ENCODE peak calls at places on chromosomes 7 and 10, in four cellular contexts. M is GM12878, V is K562, Y is HepG2. A is an unnamed sample.

GRCh38 chr10:44788820-44789167 is 122.3 kb upstream of the TMEM72 start:
- DNase-seq in M (no peak), V (no peak), Y (no peak), A (no peak)

GRCh38 chr7:92810242-92810611 is 26.1 kb downstream of the CDK6 start:
- DNase-seq in M (no peak), V (no peak), Y (no peak), A (no peak)

GRCh38 chr7:39952378-39952777 is 2.3 kb downstream of the CDK13 start:
- DNase-seq in M (no peak), V (no peak), Y (no peak), A (no peak)

GRCh38 chr7:32318300-32319018 is 171.7 kb downstream of the LSM5 start:
- DNase-seq in M (no peak), V (no peak), Y (no peak), A (peak)

GRCh38 chr10:9957352-9957751 is 1060.3 kb upstream of the CELF2 start:
- DNase-seq in M (no peak), V (no peak), Y (no peak), A (no peak)

GRCh38 chr7:157682064-157682945 is 345.5 kb downstream of the DNAJB6 start:
- DNase-seq in M (no peak), V (no peak), Y (no peak), A (no peak)

GRCh38 chr10:93469454-93469853 is 12.7 kb downstream of the MYOF start:
- DNase-seq in M (no peak), V (no peak), Y (no peak), A (no peak)

GRCh38 chr7:101390901-101391301 is 28.2 kb downstream of the COL26A1 start:
- DNase-seq in M (peak), V (peak), Y (peak), A (peak)

GRCh38 chr7:22083711-22084289 is 138.1 kb upstream of the CDCA7L start:
- DNase-seq in M (no peak), V (no peak), Y (no peak), A (no peak)

GRCh38 chr7:30914611-30915601 is 3.3 kb downstream of the AQP1 start:
- DNase-seq in M (no peak), V (peak), Y (no peak), A (no peak)

GRCh38 chr10:119030421-119031250 is 1.1 kb downstream of the NANOS1 start:
- DNase-seq in M (peak), V (peak), Y (peak), A (peak)

GRCh38 chr10:35219292-35219691 is 92.6 kb downstream of the CREM start:
- DNase-seq in M (no peak), V (no peak), Y (no peak), A (no peak)

GRCh38 chr7:69244691-69245090 is 353.6 kb upstream of the AUTS2 start:
- DNase-seq in M (no peak), V (no peak), Y (no peak), A (no peak)
- TF ChIP-seq CBFB in M (no peak), V (no peak), Y (no peak), A (no peak)

GRCh38 chr10:11934262-11934661 is 108.3 kb downstream of the UPF2 start:
- DNase-seq in M (no peak), V (no peak), Y (no peak), A (peak)
- TF ChIP-seq ETV6 in M (no peak), V (no peak), Y (no peak), A (no peak)

GRCh38 chr10:131852823-131853609 is 47.8 kb upstream of the PPP2R2D start:
- DNase-seq in M (no peak), V (no peak), Y (no peak), A (no peak)
- TF ChIP-seq USF2 in M (no peak), V (no peak), Y (no peak), A (no peak)

GRCh38 chr7:377069-378040 is 87.4 kb downstream of the FOXL3 start:
- DNase-seq in M (no peak), V (no peak), Y (no peak), A (peak)

GRCh38 chr7:380226-380550 is 90.2 kb downstream of the FOXL3 start:
- DNase-seq in M (no peak), V (no peak), Y (no peak), A (no peak)

GRCh38 chr7:379456-380225 is 89.7 kb downstream of the FOXL3 start:
- DNase-seq in M (no peak), V (peak), Y (no peak), A (peak)

GRCh38 chr7:378041-378420 is 88.1 kb downstream of the FOXL3 start:
- DNase-seq in M (no peak), V (no peak), Y (no peak), A (peak)

DNA sequence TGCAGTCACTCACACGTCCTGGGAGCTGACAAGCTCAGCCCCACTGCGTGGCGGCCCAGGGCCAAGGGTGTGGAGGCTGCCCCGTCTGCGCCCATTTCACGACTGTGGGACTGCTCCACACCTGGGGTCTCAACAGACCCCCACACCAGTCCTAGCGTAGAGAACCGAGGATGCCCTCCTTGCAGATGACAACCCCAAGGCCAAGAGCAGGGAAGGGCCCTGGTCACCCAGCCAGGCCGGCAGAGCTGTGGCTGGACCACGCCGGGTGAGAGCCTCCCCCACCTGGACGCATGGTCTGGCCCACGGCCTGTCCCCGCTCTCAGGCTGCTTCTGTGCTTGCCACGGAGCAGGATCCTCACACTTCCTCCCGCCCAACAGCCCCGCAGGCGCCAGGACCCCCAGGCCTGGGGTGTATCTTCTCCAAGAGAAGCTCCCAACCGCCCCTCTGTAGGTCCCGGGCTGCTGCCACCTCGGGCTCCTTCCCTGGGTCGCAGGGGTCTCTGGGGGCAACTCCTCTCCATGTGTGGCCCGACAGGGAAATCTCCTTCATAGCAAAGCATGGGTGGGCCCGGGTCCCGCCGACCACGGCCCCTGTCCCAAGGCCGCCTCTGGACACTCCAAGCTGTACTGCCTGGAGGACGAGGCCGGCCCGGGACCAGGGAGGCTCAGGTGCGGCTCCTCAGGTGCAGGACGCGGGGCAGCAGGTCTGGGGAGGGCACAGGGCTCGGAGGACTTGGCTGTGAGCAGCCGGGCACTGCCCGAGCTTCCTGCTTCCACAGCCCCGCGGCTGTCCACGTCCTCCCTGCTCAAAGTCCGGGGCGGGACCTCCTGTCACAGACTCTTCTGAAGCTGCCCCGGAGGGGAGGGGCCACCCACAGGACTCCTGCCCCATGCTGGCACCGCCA is 88.8 kb downstream of the FOXL3 start:
- DNase-seq in M (no peak), V (no peak), Y (no peak), A (peak)
- TF ChIP-seq CBFB in M (no peak), V (no peak), Y (no peak), A (no peak)

DNA sequence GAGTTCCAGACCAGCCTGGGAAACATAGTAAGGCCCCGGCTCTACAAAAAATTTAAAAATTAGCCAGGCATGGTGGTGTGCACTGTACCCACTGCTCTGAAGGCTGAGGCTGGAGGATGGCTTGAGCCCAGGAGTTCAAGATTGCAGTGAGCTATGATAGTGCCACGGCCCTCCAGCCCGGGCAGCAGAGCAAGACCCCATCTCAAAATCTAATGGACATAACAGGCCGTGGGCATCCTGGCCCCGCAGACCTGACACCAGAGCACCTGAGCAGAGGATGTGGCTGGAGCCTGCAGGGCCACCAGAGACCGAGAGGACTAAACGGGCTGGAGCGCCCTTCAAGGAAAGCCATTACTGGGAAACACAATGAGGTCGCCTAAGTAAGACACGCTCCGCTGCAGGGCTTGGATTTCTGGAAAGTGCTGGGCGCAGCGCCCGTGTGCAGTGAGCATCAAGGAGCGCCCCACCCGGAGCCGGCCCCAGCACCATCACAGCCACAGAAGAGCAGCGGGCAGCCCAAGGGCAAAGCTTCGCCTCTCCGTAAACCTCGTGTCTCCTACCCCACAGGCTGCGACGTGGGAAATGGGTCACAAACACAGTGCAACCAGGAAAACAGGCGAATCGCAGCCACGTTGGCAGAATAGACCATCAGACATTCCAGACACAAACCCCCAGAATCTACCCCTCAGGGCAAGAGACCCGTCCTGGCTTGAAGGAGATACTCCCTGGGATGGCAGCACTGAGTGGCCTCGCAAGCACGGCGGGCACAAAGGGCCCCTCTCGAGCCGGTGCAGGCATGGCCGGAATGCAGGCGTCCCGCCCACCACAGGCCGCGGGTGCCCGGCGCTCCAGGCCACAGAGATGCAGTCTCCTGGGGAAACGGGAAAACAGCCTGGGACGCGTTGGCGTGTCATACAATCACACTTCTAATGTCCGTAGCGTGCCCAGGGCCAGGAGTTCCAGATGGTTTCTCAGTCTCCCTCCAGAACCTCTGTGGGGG is 4.9 kb downstream of the RADIL start:
- DNase-seq in M (no peak), V (no peak), Y (no peak), A (no peak)
- TF ChIP-seq ETV6 in M (no peak), V (no peak), Y (no peak), A (no peak)

GRCh38 chr7:16428672-16429071 is 7.3 kb upstream of the CRPPA start:
- DNase-seq in M (no peak), V (no peak), Y (no peak), A (no peak)
- TF ChIP-seq USF2 in M (no peak), V (no peak), Y (no peak), A (no peak)

GRCh38 chr7:94236960-94237359 is 157.7 kb upstream of the COL1A2 start:
- DNase-seq in M (no peak), V (no peak), Y (no peak), A (no peak)
- TF ChIP-seq CBFB in M (no peak), V (no peak), Y (no peak), A (no peak)

DNA sequence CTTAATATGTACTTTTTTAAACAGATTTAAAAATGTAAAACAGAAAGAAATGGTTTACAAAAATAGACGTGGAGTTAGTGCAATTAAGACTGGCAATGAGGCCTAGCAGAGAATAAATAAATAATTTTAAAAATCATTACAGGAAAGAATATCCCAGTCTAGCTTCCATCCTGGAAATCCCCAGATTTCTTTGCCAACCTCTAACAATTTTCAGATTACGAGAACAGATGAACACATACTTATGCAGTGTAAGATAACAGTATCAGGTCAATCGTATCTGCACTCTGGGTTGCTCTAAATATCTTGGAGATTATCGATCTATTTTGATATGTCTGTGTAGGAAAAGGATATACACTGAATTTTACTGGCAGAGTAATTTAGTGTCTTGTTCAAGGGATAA is 210.5 kb downstream of the SEMA3A start:
- DNase-seq in M (no peak), V (no peak), Y (no peak), A (no peak)
- TF ChIP-seq ETV6 in M (no peak), V (no peak), Y (no peak), A (no peak)

DNA sequence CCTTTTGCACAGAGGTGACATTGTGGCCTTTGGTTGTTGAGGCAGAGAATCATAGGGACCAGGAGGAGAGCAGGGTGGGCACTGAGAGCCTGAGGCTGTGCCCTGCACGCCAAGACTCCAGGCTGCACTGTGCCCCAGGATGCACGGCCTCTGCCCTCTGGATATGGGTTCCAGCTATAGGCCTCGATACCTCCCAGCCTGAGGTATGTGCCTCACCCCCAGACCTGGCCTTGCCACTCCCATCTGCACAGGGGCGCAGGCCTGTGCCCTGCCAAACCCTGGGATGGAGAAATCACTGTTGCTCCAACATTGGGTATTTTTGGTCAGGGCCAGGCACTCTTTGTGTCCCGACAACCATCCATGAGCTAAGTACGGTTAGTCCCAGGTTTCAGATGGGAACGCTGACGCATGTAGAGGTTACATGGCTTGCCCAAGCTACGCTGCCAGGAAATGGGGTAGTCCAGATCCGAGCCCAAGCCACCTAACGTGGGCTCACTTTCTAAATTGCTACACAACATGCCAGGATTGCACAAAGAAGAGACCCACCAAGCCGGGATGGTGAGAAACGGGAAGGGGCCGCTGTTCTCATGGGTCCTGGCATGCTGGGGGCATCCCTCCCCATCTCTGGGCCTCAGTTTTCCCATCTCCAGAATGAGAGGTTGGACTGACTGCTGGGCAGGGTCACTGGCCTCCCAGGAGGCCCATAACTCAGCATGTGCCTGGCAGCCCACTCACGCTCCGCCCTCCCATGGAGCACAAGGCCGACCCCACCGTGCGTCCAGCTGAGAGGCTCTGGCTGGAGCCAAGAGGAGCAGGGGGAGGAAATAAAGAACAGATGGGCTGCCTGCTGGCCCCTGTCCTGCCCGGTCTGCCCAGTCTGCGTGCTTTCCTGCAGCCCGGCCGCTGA is 44.2 kb downstream of the ZCCHC24 start:
- DNase-seq in M (no peak), V (no peak), Y (no peak), A (no peak)
- TF ChIP-seq USF2 in M (no peak), V (no peak), Y (no peak), A (no peak)

A was measured in WTC11.